ENCODE peak calls at places on chromosomes 11 and 22, in six cellular contexts. One of them, this sample, is unnamed. For H3K4me1 and H3K27me3, the result is how much of the 10 kb centered on the place peaks cover.

GRCh38 chr11:88520391-88520790 is 182.9 kb upstream of the CTSC start:
- DNase-seq in transverse colon: no peak
- DNase-seq in cardiac muscle cell: no peak
- DNase-seq in upper lobe of right lung: no peak
- DNase-seq in heart left ventricle: no peak
- DNase-seq in breast epithelium: no peak
- DNase-seq in this sample: no peak

GRCh38 chr22:37254867-37255233 is 10.8 kb upstream of the RAC2 start:
- DNase-seq in transverse colon: no peak
- DNase-seq in cardiac muscle cell: no peak
- DNase-seq in upper lobe of right lung: no peak
- DNase-seq in heart left ventricle: no peak
- DNase-seq in breast epithelium: no peak
- DNase-seq in this sample: no peak

GRCh38 chr11:101254037-101254436 is 124.4 kb upstream of the PGR start:
- DNase-seq in transverse colon: no peak
- DNase-seq in cardiac muscle cell: no peak
- DNase-seq in upper lobe of right lung: no peak
- DNase-seq in heart left ventricle: no peak
- DNase-seq in breast epithelium: no peak
- DNase-seq in this sample: no peak

GRCh38 chr11:131691558-131692041 is 321.2 kb downstream of the NTM start:
- DNase-seq in transverse colon: no peak
- DNase-seq in cardiac muscle cell: peak
- DNase-seq in upper lobe of right lung: no peak
- DNase-seq in heart left ventricle: no peak
- DNase-seq in breast epithelium: no peak
- DNase-seq in this sample: no peak

GRCh38 chr11:36012410-36012809 is 68.5 kb downstream of the LDLRAD3 start:
- DNase-seq in transverse colon: no peak
- DNase-seq in cardiac muscle cell: no peak
- DNase-seq in upper lobe of right lung: no peak
- DNase-seq in heart left ventricle: no peak
- DNase-seq in breast epithelium: no peak
- DNase-seq in this sample: no peak

GRCh38 chr22:49784630-49784971 is 43.1 kb downstream of the BRD1 start:
- DNase-seq in transverse colon: no peak
- DNase-seq in cardiac muscle cell: no peak
- DNase-seq in upper lobe of right lung: no peak
- DNase-seq in heart left ventricle: no peak
- DNase-seq in breast epithelium: no peak
- DNase-seq in this sample: no peak

GRCh38 chr11:721913-722811 is 16.1 kb downstream of the EPS8L2 start:
- DNase-seq in transverse colon: peak
- DNase-seq in cardiac muscle cell: no peak
- DNase-seq in upper lobe of right lung: peak
- DNase-seq in heart left ventricle: no peak
- DNase-seq in breast epithelium: no peak
- DNase-seq in this sample: no peak

GRCh38 chr11:41963406-41963805 is 504.0 kb upstream of the LRRC4C start:
- DNase-seq in transverse colon: no peak
- DNase-seq in cardiac muscle cell: no peak
- DNase-seq in upper lobe of right lung: no peak
- DNase-seq in heart left ventricle: no peak
- DNase-seq in breast epithelium: no peak
- DNase-seq in this sample: no peak

GRCh38 chr11:76793834-76794291 is 10.7 kb downstream of the TSKU start:
- DNase-seq in transverse colon: no peak
- DNase-seq in cardiac muscle cell: no peak
- DNase-seq in upper lobe of right lung: no peak
- DNase-seq in heart left ventricle: no peak
- DNase-seq in breast epithelium: peak
- DNase-seq in this sample: peak

GRCh38 chr22:32708835-32709234 is 92.7 kb upstream of the TIMP3 start:
- DNase-seq in transverse colon: no peak
- DNase-seq in cardiac muscle cell: no peak
- DNase-seq in upper lobe of right lung: no peak
- DNase-seq in heart left ventricle: peak
- DNase-seq in breast epithelium: no peak
- DNase-seq in this sample: no peak

GRCh38 chr22:30425616-30426394 is at the start of gene MTFP1:
- DNase-seq in transverse colon: peak
- DNase-seq in cardiac muscle cell: peak
- DNase-seq in upper lobe of right lung: peak
- DNase-seq in heart left ventricle: peak
- DNase-seq in breast epithelium: peak
- DNase-seq in this sample: peak

GRCh38 chr11:64000740-64001514 is 14.7 kb downstream of the OTUB1 start:
- DNase-seq in transverse colon: no peak
- DNase-seq in cardiac muscle cell: no peak
- DNase-seq in upper lobe of right lung: no peak
- DNase-seq in heart left ventricle: no peak
- DNase-seq in breast epithelium: no peak
- DNase-seq in this sample: no peak

GRCh38 chr22:36628561-36629060 is 74.9 kb downstream of the CACNG2 start:
- DNase-seq in transverse colon: no peak
- DNase-seq in cardiac muscle cell: no peak
- DNase-seq in upper lobe of right lung: no peak
- DNase-seq in heart left ventricle: no peak
- DNase-seq in breast epithelium: no peak
- DNase-seq in this sample: no peak

GRCh38 chr22:49855491-49855911 is 1.9 kb downstream of the ZBED4 start:
- DNase-seq in transverse colon: peak
- DNase-seq in cardiac muscle cell: no peak
- DNase-seq in upper lobe of right lung: peak
- DNase-seq in heart left ventricle: no peak
- DNase-seq in breast epithelium: no peak
- DNase-seq in this sample: no peak

GRCh38 chr11:110128161-110128560 is 35.0 kb downstream of the ZC3H12C start:
- DNase-seq in transverse colon: no peak
- DNase-seq in cardiac muscle cell: no peak
- DNase-seq in upper lobe of right lung: no peak
- DNase-seq in heart left ventricle: no peak
- DNase-seq in breast epithelium: no peak
- DNase-seq in this sample: no peak

GRCh38 chr11:116930177-116930576 is 92.8 kb upstream of the APOA1 start:
- DNase-seq in transverse colon: peak
- DNase-seq in cardiac muscle cell: peak
- DNase-seq in upper lobe of right lung: no peak
- DNase-seq in heart left ventricle: no peak
- DNase-seq in breast epithelium: no peak
- DNase-seq in this sample: no peak

GRCh38 chr11:119441898-119442243 is 18.9 kb upstream of the THY1 start:
- DNase-seq in transverse colon: no peak
- DNase-seq in cardiac muscle cell: no peak
- DNase-seq in upper lobe of right lung: no peak
- DNase-seq in heart left ventricle: no peak
- DNase-seq in breast epithelium: no peak
- DNase-seq in this sample: no peak

GRCh38 chr22:37485006-37485713 is 1.0 kb downstream of the MFNG start:
- DNase-seq in transverse colon: no peak
- DNase-seq in cardiac muscle cell: no peak
- DNase-seq in upper lobe of right lung: peak
- DNase-seq in heart left ventricle: peak
- DNase-seq in breast epithelium: no peak
- DNase-seq in this sample: no peak

GRCh38 chr11:16404781-16405180 is 48.4 kb upstream of the SOX6 start:
- DNase-seq in transverse colon: no peak
- DNase-seq in cardiac muscle cell: no peak
- DNase-seq in upper lobe of right lung: no peak
- DNase-seq in heart left ventricle: no peak
- DNase-seq in breast epithelium: no peak
- DNase-seq in this sample: no peak

GRCh38 chr22:20781272-20781990 is 7.5 kb downstream of the SERPIND1 start:
- DNase-seq in transverse colon: no peak
- DNase-seq in cardiac muscle cell: no peak
- DNase-seq in upper lobe of right lung: no peak
- DNase-seq in heart left ventricle: no peak
- DNase-seq in breast epithelium: no peak
- DNase-seq in this sample: no peak

GRCh38 chr11:587978-588380 is 11.7 kb downstream of the PHRF1 start:
- DNase-seq in transverse colon: no peak
- DNase-seq in cardiac muscle cell: no peak
- DNase-seq in upper lobe of right lung: peak
- DNase-seq in heart left ventricle: no peak
- DNase-seq in breast epithelium: no peak
- DNase-seq in this sample: peak

GRCh38 chr11:61890536-61891330 is 612 bp downstream of the FADS3 start:
- DNase-seq in transverse colon: peak
- DNase-seq in cardiac muscle cell: peak
- DNase-seq in upper lobe of right lung: peak
- DNase-seq in heart left ventricle: peak
- DNase-seq in breast epithelium: peak
- DNase-seq in this sample: peak

GRCh38 chr11:11262171-11262920 is 90.7 kb downstream of the CSNK2A3 start:
- DNase-seq in transverse colon: no peak
- DNase-seq in cardiac muscle cell: no peak
- DNase-seq in upper lobe of right lung: no peak
- DNase-seq in heart left ventricle: no peak
- DNase-seq in breast epithelium: no peak
- DNase-seq in this sample: peak

GRCh38 chr22:28009272-28009827 is 90.3 kb upstream of the PITPNB start:
- DNase-seq in transverse colon: peak
- DNase-seq in cardiac muscle cell: peak
- DNase-seq in upper lobe of right lung: peak
- DNase-seq in heart left ventricle: peak
- DNase-seq in breast epithelium: peak
- DNase-seq in this sample: no peak

GRCh38 chr22:25764270-25765015 is 22.5 kb downstream of the MYO18B start:
- DNase-seq in transverse colon: no peak
- DNase-seq in cardiac muscle cell: no peak
- DNase-seq in upper lobe of right lung: no peak
- DNase-seq in heart left ventricle: no peak
- DNase-seq in breast epithelium: no peak
- DNase-seq in this sample: no peak

GRCh38 chr22:38793721-38794466 is at the start of gene DNAL4:
- DNase-seq in transverse colon: peak
- DNase-seq in cardiac muscle cell: peak
- DNase-seq in upper lobe of right lung: peak
- DNase-seq in heart left ventricle: peak
- DNase-seq in breast epithelium: peak
- DNase-seq in this sample: peak

GRCh38 chr11:12287374-12288211 is 89.8 kb upstream of the PARVA start:
- DNase-seq in transverse colon: peak
- DNase-seq in cardiac muscle cell: peak
- DNase-seq in upper lobe of right lung: no peak
- DNase-seq in heart left ventricle: peak
- DNase-seq in breast epithelium: no peak
- DNase-seq in this sample: peak
- TF ChIP-seq CTCF in transverse colon: peak
- TF ChIP-seq CTCF in cardiac muscle cell: peak
- TF ChIP-seq CTCF in upper lobe of right lung: no peak
- TF ChIP-seq CTCF in heart left ventricle: no peak
- TF ChIP-seq CTCF in breast epithelium: no peak
- TF ChIP-seq CTCF in this sample: peak

DNA sequence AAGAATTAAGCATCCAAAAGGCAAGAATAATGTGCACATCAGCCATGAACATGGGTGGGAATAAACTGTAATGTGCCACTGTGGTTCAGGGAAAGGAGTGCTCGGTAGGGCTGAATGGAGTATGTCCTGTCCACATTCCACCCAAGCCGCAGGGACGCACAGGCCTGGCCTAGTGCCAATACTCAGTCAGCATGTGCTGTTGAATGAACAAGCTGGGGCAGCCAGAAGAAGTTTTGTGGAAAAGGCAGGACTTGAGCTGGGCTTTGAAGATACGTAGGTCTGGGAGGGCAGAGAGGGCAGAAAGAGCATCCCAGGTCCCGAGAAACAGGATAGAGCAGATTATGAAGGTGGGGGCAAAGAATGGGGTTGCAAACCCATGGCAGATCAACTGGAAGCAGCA is 60.0 kb upstream of the PLET1 start:
- DNase-seq in transverse colon: peak
- DNase-seq in cardiac muscle cell: peak
- DNase-seq in upper lobe of right lung: peak
- DNase-seq in heart left ventricle: peak
- DNase-seq in breast epithelium: peak
- DNase-seq in this sample: no peak
- H3K4me1 ChIP-seq in transverse colon: under half
- H3K4me1 ChIP-seq in cardiac muscle cell: under half
- H3K4me1 ChIP-seq in upper lobe of right lung: under half
- H3K4me1 ChIP-seq in heart left ventricle: under half
- H3K4me1 ChIP-seq in breast epithelium: under half
- H3K4me1 ChIP-seq in this sample: under half

GRCh38 chr11:43952020-43952400 is 9.6 kb downstream of the C11orf96 start:
- DNase-seq in transverse colon: no peak
- DNase-seq in cardiac muscle cell: no peak
- DNase-seq in upper lobe of right lung: no peak
- DNase-seq in heart left ventricle: no peak
- DNase-seq in breast epithelium: no peak
- DNase-seq in this sample: no peak
- H3K27me3 ChIP-seq in transverse colon: under half
- H3K27me3 ChIP-seq in cardiac muscle cell: under half
- H3K27me3 ChIP-seq in upper lobe of right lung: under half
- H3K27me3 ChIP-seq in heart left ventricle: under half
- H3K27me3 ChIP-seq in breast epithelium: under half
- H3K27me3 ChIP-seq in this sample: under half

DNA sequence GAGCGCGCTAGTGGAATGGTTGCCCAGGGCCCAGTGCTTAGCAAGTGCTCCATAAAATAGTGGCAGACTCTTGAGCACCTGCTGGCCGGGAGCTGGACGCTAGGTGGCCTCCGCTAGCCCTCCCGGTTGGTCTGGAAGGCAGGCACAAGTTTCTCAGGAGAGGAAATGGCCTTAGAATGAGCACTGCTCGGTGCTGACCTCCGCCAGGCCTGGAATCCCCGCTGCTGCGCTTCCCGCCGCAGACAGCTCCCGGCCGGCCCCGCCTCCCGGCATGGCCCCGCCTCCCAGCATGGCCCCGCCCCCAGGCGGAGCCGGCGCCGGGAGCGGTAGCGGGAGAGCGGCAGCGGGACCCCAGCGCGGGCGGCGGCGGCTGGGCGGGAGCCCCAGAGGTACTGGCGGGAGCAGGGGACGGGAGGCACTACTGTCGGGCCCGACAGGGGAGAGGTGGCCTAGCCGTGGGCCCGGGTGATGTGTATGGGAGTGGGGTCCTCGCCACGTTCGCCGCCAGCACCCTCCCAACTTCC is at the start of gene SIPA1:
- DNase-seq in transverse colon: peak
- DNase-seq in cardiac muscle cell: peak
- DNase-seq in upper lobe of right lung: peak
- DNase-seq in heart left ventricle: peak
- DNase-seq in breast epithelium: no peak
- DNase-seq in this sample: no peak
- TF ChIP-seq CTCF in transverse colon: peak
- TF ChIP-seq CTCF in cardiac muscle cell: peak
- TF ChIP-seq CTCF in upper lobe of right lung: peak
- TF ChIP-seq CTCF in heart left ventricle: peak
- TF ChIP-seq CTCF in breast epithelium: no peak
- TF ChIP-seq CTCF in this sample: no peak

GRCh38 chr11:31417816-31418215 is 48.2 kb downstream of the DNAJC24 start:
- DNase-seq in transverse colon: no peak
- DNase-seq in cardiac muscle cell: no peak
- DNase-seq in upper lobe of right lung: no peak
- DNase-seq in heart left ventricle: no peak
- DNase-seq in breast epithelium: no peak
- DNase-seq in this sample: no peak
- H3K4me1 ChIP-seq in transverse colon: under half
- H3K4me1 ChIP-seq in cardiac muscle cell: under half
- H3K4me1 ChIP-seq in upper lobe of right lung: under half
- H3K4me1 ChIP-seq in heart left ventricle: under half
- H3K4me1 ChIP-seq in breast epithelium: under half
- H3K4me1 ChIP-seq in this sample: under half